ENCODE peak calls at places on chromosomes 7 and 10, in five cellular contexts. G is pancreas; W is effector memory CD4-positive, alpha-beta T cell; C is left ventricle myocardium inferior; F is EH. T is an unnamed sample.

GRCh38 chr10:48459270-48460147 is 145.4 kb downstream of the ARHGAP22 start:
- DNase-seq in W (no peak), F (no peak), C (no peak), G (no peak), T (no peak)

GRCh38 chr7:159152816-159153215 is 8.1 kb upstream of the VIPR2 start:
- DNase-seq in C (no peak), F (no peak), W (no peak), G (no peak), T (no peak)

GRCh38 chr10:113663142-113663541 is 699 bp downstream of the NRAP start:
- DNase-seq in F (peak; percentile 46), G (no peak), C (no peak), W (no peak), T (no peak)

GRCh38 chr10:91525939-91526712 is 106.7 kb downstream of the PPP1R3C start:
- DNase-seq in C (no peak), G (no peak), W (no peak), F (no peak), T (no peak)

GRCh38 chr7:18552943-18553584 is 57.5 kb downstream of the HDAC9 start:
- DNase-seq in C (no peak), F (peak; percentile 29), G (no peak), W (no peak), T (no peak)

GRCh38 chr10:13674645-13675588 is 88.2 kb downstream of the PRPF18 start:
- DNase-seq in F (no peak), W (no peak), G (no peak), C (no peak), T (no peak)

GRCh38 chr7:93935112-93935511 is 13.6 kb downstream of the GNG11 start:
- DNase-seq in W (no peak), G (no peak), F (no peak), C (no peak), T (no peak)

GRCh38 chr10:14545827-14546226 is 215.1 kb upstream of the FRMD4A start:
- DNase-seq in G (no peak), W (no peak), F (peak; percentile 83), C (no peak), T (peak; percentile 83)

GRCh38 chr10:78510566-78511323 is 477.1 kb downstream of the RPS24 start:
- DNase-seq in C (no peak), G (no peak), F (no peak), W (no peak), T (no peak)

GRCh38 chr7:80060218-80060806 is 74.3 kb upstream of the GNAI1 start:
- DNase-seq in W (no peak), C (no peak), F (peak; percentile 69), G (no peak), T (peak; percentile 82)

T was measured in IMR-90.